ENCODE peak calls at places on chromosomes 13 and 19, in four cellular contexts. Y is esophagus muscularis mucosa, W is stomach, I is transverse colon. F is an unnamed sample.

GRCh38 chr19:459724-460511 is 915 bp downstream of the SHC2 start:
- DNase-seq in W (peak; percentile 69), Y (no peak), I (peak; percentile 60), F (no peak)

GRCh38 chr19:1098177-1099051 is 3.2 kb upstream of the POLR2E start:
- DNase-seq in Y (no peak), W (peak; percentile 60), I (peak; percentile 46), F (no peak)

GRCh38 chr13:44313674-44314073 is 60.0 kb upstream of the SERP2 start:
- DNase-seq in Y (no peak), I (no peak), W (no peak), F (no peak)

GRCh38 chr13:97276862-97277269 is 54.7 kb downstream of the MBNL2 start:
- DNase-seq in I (no peak), W (no peak), Y (no peak), F (no peak)

GRCh38 chr13:41691276-41691675 is 233.9 kb downstream of the RGCC start:
- DNase-seq in I (no peak), Y (no peak), W (no peak), F (no peak)

GRCh38 chr13:44317752-44318550 is 55.7 kb upstream of the SERP2 start:
- DNase-seq in W (no peak), Y (no peak), I (no peak), F (no peak)

GRCh38 chr19:7554990-7555864 is 19.7 kb downstream of the PNPLA6 start:
- DNase-seq in Y (no peak), I (no peak), W (no peak), F (no peak)

GRCh38 chr19:14555918-14556661 is 15.8 kb downstream of the NDUFB7 start:
- DNase-seq in Y (no peak), I (no peak), W (no peak), F (no peak)

GRCh38 chr19:19740755-19741154 is 7.8 kb upstream of the ZNF14 start:
- DNase-seq in W (no peak), Y (no peak), I (no peak), F (no peak)

GRCh38 chr19:43455321-43456113 is 9.9 kb downstream of the LYPD3 start:
- DNase-seq in W (no peak), Y (no peak), I (no peak), F (no peak)

GRCh38 chr13:68727788-68728187 is 1379.8 kb upstream of the ATXN8OS start:
- DNase-seq in W (no peak), I (no peak), Y (no peak), F (no peak)

GRCh38 chr13:66365101-66365500 is 865.0 kb downstream of the PCDH9 start:
- DNase-seq in I (no peak), W (no peak), Y (no peak), F (no peak)

GRCh38 chr19:45885556-45886426 is at the start of gene IRF2BP1:
- DNase-seq in I (peak; percentile 94), Y (peak; percentile 97), W (peak; percentile 95), F (peak; percentile 95)
- TF ChIP-seq EP300 in I (no peak), Y (no peak), W (no peak), F (no peak)

GRCh38 chr13:35470671-35471465 is 5.6 kb downstream of the MAB21L1 start:
- DNase-seq in Y (no peak), I (peak; percentile 9), W (no peak), F (peak; percentile 67)
- TF ChIP-seq POLR2AphosphoS5 in Y (no peak), I (no peak), W (no peak), F (no peak)

DNA sequence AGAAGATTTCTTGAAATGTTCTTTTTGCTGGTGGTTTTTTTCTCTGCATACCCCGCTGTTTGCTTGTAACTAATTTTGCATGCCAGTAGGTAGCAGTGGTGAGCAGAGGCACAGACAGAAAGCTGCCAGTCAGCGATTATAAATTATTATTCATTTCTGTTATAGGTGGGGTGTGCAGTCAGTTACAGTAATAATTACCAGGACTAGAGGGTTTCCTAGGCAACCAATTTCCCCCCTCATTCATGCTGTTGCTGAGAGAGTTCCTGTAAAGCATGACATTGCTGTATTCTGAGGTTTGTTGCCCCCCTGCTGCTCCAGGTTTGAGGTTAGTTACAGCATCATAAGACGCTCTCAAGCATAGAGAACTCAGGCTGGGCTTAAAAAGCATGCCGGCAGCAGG is 104.5 kb downstream of the URI1 start:
- DNase-seq in W (no peak), Y (no peak), I (no peak), F (no peak)
- TF ChIP-seq CTCF in W (no peak), Y (no peak), I (peak; percentile 25), F (no peak)

DNA sequence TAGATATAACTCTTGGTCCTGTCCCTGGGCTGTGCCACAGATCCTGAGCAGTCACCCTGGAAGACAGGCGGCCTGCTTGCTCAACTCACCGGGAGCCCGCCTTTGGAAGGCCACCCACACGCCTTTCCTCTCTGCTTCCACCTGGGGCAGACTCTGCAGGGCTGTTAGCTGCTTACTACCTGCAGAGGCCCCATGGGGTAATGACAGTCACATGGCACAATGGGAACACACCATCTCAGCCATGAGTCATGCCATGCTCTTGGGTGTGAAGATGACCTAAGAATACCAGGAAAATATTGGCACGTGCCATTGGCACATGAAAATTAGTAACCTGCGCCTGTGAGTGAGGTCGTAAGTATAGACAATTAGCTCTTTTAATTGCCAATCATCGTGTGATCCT is 108.6 kb downstream of the COL4A2 start:
- DNase-seq in W (no peak), Y (no peak), I (no peak), F (no peak)
- TF ChIP-seq EP300 in W (no peak), Y (no peak), I (no peak), F (no peak)

DNA sequence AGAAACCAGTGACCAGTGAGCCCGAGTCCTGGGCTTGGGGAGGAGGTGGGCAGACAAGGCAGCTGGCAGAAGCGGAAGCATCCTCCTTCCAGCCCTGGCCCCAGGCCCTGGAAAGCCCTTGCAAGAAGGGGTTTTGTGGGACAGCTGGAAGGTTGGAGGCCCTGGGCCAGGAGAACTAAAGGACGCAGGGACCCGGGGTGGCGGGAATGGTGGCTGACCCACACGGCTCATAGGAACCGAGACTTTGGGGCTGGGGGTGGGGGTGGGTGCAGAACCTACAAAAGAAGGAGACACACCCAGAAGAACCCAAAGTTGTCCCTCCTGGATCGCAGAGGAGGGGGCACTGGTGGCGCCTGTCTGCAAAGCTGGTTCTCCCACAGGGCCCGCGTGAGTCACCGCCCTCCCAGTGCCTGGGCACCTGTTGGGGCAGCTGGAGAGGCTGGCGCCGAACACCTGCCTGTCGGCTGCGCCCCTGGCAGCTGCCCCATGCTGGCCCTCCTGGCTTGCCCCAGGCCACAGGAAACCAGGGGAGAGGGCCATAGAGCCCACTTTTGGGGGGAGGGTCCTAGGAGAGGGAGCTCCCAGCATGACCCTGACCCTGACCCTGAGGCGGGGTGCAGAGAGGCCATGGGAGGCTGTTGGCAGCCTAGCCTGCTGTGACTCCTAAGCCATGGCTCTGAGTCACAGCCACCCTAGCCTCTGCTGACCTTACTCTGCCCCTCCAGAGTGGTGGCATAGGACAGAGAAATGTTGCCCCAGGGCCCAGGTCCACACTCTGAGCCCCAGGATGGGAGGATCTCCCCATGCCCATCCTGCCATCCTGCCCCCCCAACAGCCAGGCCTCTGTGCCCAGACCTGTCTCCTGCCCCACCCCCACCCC is 768 bp downstream of the DMPK start:
- DNase-seq in W (peak; percentile 72), I (peak; percentile 50), Y (no peak), F (no peak)
- TF ChIP-seq POLR2AphosphoS5 in W (no peak), I (no peak), Y (no peak), F (no peak)

GRCh38 chr13:50990050-50990449 is 80.5 kb downstream of the RNASEH2B start:
- DNase-seq in I (no peak), Y (no peak), W (no peak), F (no peak)

GRCh38 chr13:50991624-50992610 is 82.3 kb downstream of the RNASEH2B start:
- DNase-seq in Y (no peak), W (no peak), I (no peak), F (no peak)

GRCh38 chr13:50993371-50993770 is 83.8 kb downstream of the RNASEH2B start:
- DNase-seq in Y (no peak), W (no peak), I (no peak), F (no peak)

GRCh38 chr13:50990540-50991506 is 81.2 kb downstream of the RNASEH2B start:
- DNase-seq in Y (no peak), W (no peak), I (peak; percentile 32), F (no peak)

DNA sequence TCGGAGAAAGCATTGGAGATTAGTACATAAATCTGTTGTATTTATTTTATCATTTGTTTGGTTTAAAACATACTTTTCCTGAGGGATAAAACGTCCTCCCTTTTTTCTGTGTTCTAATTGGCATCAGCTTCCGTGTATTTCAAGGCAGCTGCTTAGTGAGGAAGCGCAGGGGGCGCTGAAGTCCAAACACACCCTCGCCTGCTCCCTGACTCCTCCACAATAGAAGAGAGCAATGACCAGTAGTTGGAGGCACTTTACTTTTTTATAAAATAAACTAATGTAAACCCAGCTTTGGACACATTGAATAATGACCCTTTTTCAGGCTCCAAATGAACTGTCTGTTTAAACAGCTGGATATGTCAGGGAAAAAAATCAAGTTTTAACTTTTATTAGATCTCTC is 79.9 kb downstream of the RNASEH2B start:
- DNase-seq in I (no peak), Y (no peak), W (no peak), F (no peak)
- TF ChIP-seq CTCF in I (no peak), Y (peak; percentile 24), W (no peak), F (no peak)

GRCh38 chr19:53086949-53087348 is 16.3 kb downstream of the ZNF160 start:
- DNase-seq in Y (no peak), W (no peak), I (no peak), F (no peak)
- TF ChIP-seq EP300 in Y (no peak), W (no peak), I (no peak), F (no peak)